ENCODE peak calls at places on chromosomes 7 and 10, in ten cellular contexts. One of them, this sample, is unnamed.
A peak's percentile ranks its signal among the peaks of the same experiment; 100 is the strongest.

GRCh38 chr7:18400726-18401125 is 94.8 kb upstream of the HDAC9 start:
- DNase-seq in esophagus squamous epithelium: no peak
- DNase-seq in psoas muscle: no peak
- DNase-seq in HCT116: no peak
- DNase-seq in IMR-90: peak; percentile 58
- DNase-seq in tibial artery: no peak
- DNase-seq in AG10803: no peak
- DNase-seq in Karpas-422: no peak
- DNase-seq in mucosa of descending colon: no peak
- DNase-seq in retinal pigment epithelial cell: no peak
- DNase-seq in this sample: no peak

GRCh38 chr7:116598278-116598677 is 73.4 kb downstream of the CAV1 start:
- DNase-seq in esophagus squamous epithelium: no peak
- DNase-seq in HCT116: no peak
- DNase-seq in psoas muscle: no peak
- DNase-seq in tibial artery: no peak
- DNase-seq in IMR-90: no peak
- DNase-seq in retinal pigment epithelial cell: no peak
- DNase-seq in mucosa of descending colon: no peak
- DNase-seq in AG10803: no peak
- DNase-seq in Karpas-422: peak; percentile 69
- DNase-seq in this sample: no peak

GRCh38 chr7:13980474-13980873 is 9.0 kb downstream of the ETV1 start:
- DNase-seq in tibial artery: no peak
- DNase-seq in esophagus squamous epithelium: no peak
- DNase-seq in HCT116: no peak
- DNase-seq in AG10803: no peak
- DNase-seq in retinal pigment epithelial cell: no peak
- DNase-seq in IMR-90: no peak
- DNase-seq in Karpas-422: no peak
- DNase-seq in psoas muscle: no peak
- DNase-seq in mucosa of descending colon: no peak
- DNase-seq in this sample: no peak

GRCh38 chr7:148327379-148327778 is 263.2 kb upstream of the C7orf33 start:
- DNase-seq in HCT116: no peak
- DNase-seq in retinal pigment epithelial cell: no peak
- DNase-seq in mucosa of descending colon: no peak
- DNase-seq in Karpas-422: no peak
- DNase-seq in tibial artery: no peak
- DNase-seq in AG10803: no peak
- DNase-seq in psoas muscle: no peak
- DNase-seq in IMR-90: no peak
- DNase-seq in esophagus squamous epithelium: no peak
- DNase-seq in this sample: no peak

GRCh38 chr7:27128776-27129728 is 1.5 kb downstream of the HOXA4 start:
- DNase-seq in tibial artery: no peak
- DNase-seq in mucosa of descending colon: peak; percentile 59
- DNase-seq in IMR-90: no peak
- DNase-seq in HCT116: no peak
- DNase-seq in esophagus squamous epithelium: no peak
- DNase-seq in psoas muscle: peak; percentile 52
- DNase-seq in retinal pigment epithelial cell: no peak
- DNase-seq in Karpas-422: no peak
- DNase-seq in AG10803: no peak
- DNase-seq in this sample: no peak

GRCh38 chr10:112359606-112360307 is 14.2 kb upstream of the ACSL5 start:
- DNase-seq in AG10803: no peak
- DNase-seq in tibial artery: no peak
- DNase-seq in psoas muscle: no peak
- DNase-seq in HCT116: no peak
- DNase-seq in Karpas-422: no peak
- DNase-seq in esophagus squamous epithelium: no peak
- DNase-seq in mucosa of descending colon: no peak
- DNase-seq in retinal pigment epithelial cell: no peak
- DNase-seq in IMR-90: no peak
- DNase-seq in this sample: no peak

GRCh38 chr7:83827036-83827435 is 178.1 kb upstream of the SEMA3E start:
- DNase-seq in retinal pigment epithelial cell: no peak
- DNase-seq in IMR-90: no peak
- DNase-seq in HCT116: no peak
- DNase-seq in Karpas-422: no peak
- DNase-seq in esophagus squamous epithelium: no peak
- DNase-seq in AG10803: no peak
- DNase-seq in psoas muscle: no peak
- DNase-seq in tibial artery: no peak
- DNase-seq in mucosa of descending colon: no peak
- DNase-seq in this sample: peak; percentile 27

GRCh38 chr10:50788951-50789904 is 49.5 kb downstream of the ASAH2B start:
- DNase-seq in esophagus squamous epithelium: no peak
- DNase-seq in HCT116: peak; percentile 51
- DNase-seq in retinal pigment epithelial cell: no peak
- DNase-seq in AG10803: peak; percentile 68
- DNase-seq in IMR-90: peak; percentile 42
- DNase-seq in psoas muscle: no peak
- DNase-seq in Karpas-422: peak; percentile 55
- DNase-seq in tibial artery: no peak
- DNase-seq in mucosa of descending colon: no peak
- DNase-seq in this sample: no peak

GRCh38 chr10:14558025-14558424 is 216.7 kb downstream of the FAM107B start:
- DNase-seq in HCT116: no peak
- DNase-seq in tibial artery: no peak
- DNase-seq in psoas muscle: no peak
- DNase-seq in mucosa of descending colon: no peak
- DNase-seq in AG10803: no peak
- DNase-seq in retinal pigment epithelial cell: no peak
- DNase-seq in Karpas-422: no peak
- DNase-seq in esophagus squamous epithelium: no peak
- DNase-seq in IMR-90: no peak
- DNase-seq in this sample: no peak

GRCh38 chr10:14560274-14560673 is 214.4 kb downstream of the FAM107B start:
- DNase-seq in tibial artery: no peak
- DNase-seq in retinal pigment epithelial cell: no peak
- DNase-seq in IMR-90: peak; percentile 85
- DNase-seq in AG10803: no peak
- DNase-seq in HCT116: peak; percentile 28
- DNase-seq in mucosa of descending colon: no peak
- DNase-seq in Karpas-422: no peak
- DNase-seq in esophagus squamous epithelium: no peak
- DNase-seq in psoas muscle: no peak
- DNase-seq in this sample: no peak

GRCh38 chr10:14556285-14556956 is 218.3 kb downstream of the FAM107B start:
- DNase-seq in tibial artery: no peak
- DNase-seq in esophagus squamous epithelium: no peak
- DNase-seq in Karpas-422: peak; percentile 79
- DNase-seq in AG10803: no peak
- DNase-seq in mucosa of descending colon: no peak
- DNase-seq in HCT116: no peak
- DNase-seq in IMR-90: peak; percentile 23
- DNase-seq in retinal pigment epithelial cell: no peak
- DNase-seq in psoas muscle: no peak
- DNase-seq in this sample: no peak

GRCh38 chr10:14555806-14556205 is 218.9 kb downstream of the FAM107B start:
- DNase-seq in psoas muscle: no peak
- DNase-seq in esophagus squamous epithelium: no peak
- DNase-seq in AG10803: no peak
- DNase-seq in HCT116: no peak
- DNase-seq in mucosa of descending colon: no peak
- DNase-seq in retinal pigment epithelial cell: no peak
- DNase-seq in Karpas-422: peak; percentile 68
- DNase-seq in IMR-90: no peak
- DNase-seq in tibial artery: no peak
- DNase-seq in this sample: no peak

GRCh38 chr10:14557573-14557972 is 217.1 kb downstream of the FAM107B start:
- DNase-seq in Karpas-422: no peak
- DNase-seq in HCT116: no peak
- DNase-seq in psoas muscle: no peak
- DNase-seq in esophagus squamous epithelium: no peak
- DNase-seq in IMR-90: no peak
- DNase-seq in tibial artery: no peak
- DNase-seq in mucosa of descending colon: no peak
- DNase-seq in AG10803: no peak
- DNase-seq in retinal pigment epithelial cell: no peak
- DNase-seq in this sample: no peak
- H3K4me3 ChIP-seq in Karpas-422: peak overlapping the region; percentile 36
- H3K4me3 ChIP-seq in HCT116: no peak overlapping the region
- H3K4me3 ChIP-seq in psoas muscle: no peak overlapping the region
- H3K4me3 ChIP-seq in esophagus squamous epithelium: no peak overlapping the region
- H3K4me3 ChIP-seq in IMR-90: no peak overlapping the region
- H3K4me3 ChIP-seq in tibial artery: no peak overlapping the region
- H3K4me3 ChIP-seq in mucosa of descending colon: no peak overlapping the region
- H3K4me3 ChIP-seq in AG10803: no peak overlapping the region
- H3K4me3 ChIP-seq in retinal pigment epithelial cell: no peak overlapping the region
- H3K4me3 ChIP-seq in this sample: no peak overlapping the region

DNA sequence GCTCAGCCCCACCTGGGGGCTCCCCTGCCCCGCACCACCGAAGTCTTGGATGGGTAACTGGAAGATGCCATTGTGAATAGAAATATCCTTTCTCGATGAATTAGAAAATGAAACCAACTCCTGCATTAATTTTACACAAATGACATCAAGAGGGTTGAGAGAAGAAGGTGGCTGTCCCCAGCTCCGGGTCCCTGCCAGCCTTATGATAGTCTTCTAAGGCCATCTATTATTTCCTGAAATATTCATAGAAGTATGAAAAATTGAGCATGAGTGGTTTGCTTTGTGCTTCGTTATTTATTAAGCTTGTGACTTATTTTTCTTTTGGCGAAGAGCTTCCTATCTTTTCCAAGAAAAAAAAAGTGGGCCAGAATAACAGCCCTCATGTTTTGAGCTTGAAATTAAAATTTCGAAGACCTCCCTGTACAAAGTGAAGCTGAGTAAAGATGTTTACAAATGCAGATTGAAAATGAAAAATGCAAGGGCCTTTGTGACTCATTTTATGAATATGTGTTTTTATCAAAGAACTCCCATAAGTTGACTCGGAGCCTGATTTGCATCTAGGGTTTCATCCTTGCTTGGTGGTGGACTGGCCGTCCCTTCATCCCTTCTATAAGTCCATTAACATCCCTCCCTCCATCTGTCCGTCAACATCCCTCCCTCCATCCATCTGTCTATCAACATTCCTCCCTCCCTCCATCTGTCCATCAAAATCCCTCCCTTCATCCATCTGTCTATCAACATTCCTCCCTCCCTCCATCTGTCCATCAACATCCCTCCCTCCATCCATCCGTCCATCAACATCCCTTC is 20.5 kb upstream of the CFAP46 start:
- DNase-seq in Karpas-422: no peak
- DNase-seq in retinal pigment epithelial cell: no peak
- DNase-seq in AG10803: peak; percentile 12
- DNase-seq in IMR-90: peak; percentile 51
- DNase-seq in mucosa of descending colon: no peak
- DNase-seq in esophagus squamous epithelium: no peak
- DNase-seq in tibial artery: no peak
- DNase-seq in psoas muscle: no peak
- DNase-seq in HCT116: no peak
- DNase-seq in this sample: no peak
- H3K4me3 ChIP-seq in Karpas-422: peak overlapping the region; percentile 30
- H3K4me3 ChIP-seq in retinal pigment epithelial cell: peak overlapping the region; percentile 49
- H3K4me3 ChIP-seq in AG10803: peak overlapping the region; percentile 72
- H3K4me3 ChIP-seq in IMR-90: peak overlapping the region; percentile 71
- H3K4me3 ChIP-seq in mucosa of descending colon: no peak overlapping the region
- H3K4me3 ChIP-seq in esophagus squamous epithelium: peak overlapping the region; percentile 52
- H3K4me3 ChIP-seq in tibial artery: peak overlapping the region; percentile 67
- H3K4me3 ChIP-seq in psoas muscle: peak overlapping the region; percentile 62
- H3K4me3 ChIP-seq in HCT116: no peak overlapping the region
- H3K4me3 ChIP-seq in this sample: peak overlapping the region; percentile 61

DNA sequence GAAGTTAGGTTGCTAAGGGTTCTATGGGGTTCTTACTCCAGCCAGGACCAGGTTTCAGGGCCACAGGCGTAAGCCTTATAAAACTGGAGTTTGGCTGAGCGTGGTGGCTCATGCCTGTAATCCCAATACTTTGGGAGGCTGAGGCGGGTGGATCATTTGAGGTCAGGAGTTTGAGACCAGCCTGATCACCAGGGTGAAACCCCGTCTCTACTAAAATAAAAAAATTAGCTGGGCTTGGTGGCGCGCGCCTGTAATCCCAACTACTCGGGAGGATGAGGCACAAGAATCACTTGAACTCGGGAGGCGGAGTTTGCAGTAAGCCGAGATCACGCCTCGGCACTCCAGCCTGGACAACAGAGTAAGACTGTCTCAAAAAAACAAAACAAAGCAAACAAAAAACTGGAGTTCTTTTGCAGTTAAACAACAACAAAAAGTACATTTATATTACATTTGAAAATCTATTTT is 347 bp upstream of the RRP12 start:
- DNase-seq in retinal pigment epithelial cell: no peak
- DNase-seq in psoas muscle: no peak
- DNase-seq in HCT116: no peak
- DNase-seq in esophagus squamous epithelium: no peak
- DNase-seq in Karpas-422: no peak
- DNase-seq in AG10803: no peak
- DNase-seq in IMR-90: no peak
- DNase-seq in mucosa of descending colon: no peak
- DNase-seq in tibial artery: no peak
- DNase-seq in this sample: no peak
- H3K4me3 ChIP-seq in retinal pigment epithelial cell: peak overlapping the region; percentile 95
- H3K4me3 ChIP-seq in psoas muscle: peak overlapping the region; percentile 96
- H3K4me3 ChIP-seq in HCT116: peak overlapping the region; percentile 64
- H3K4me3 ChIP-seq in esophagus squamous epithelium: peak overlapping the region; percentile 67
- H3K4me3 ChIP-seq in Karpas-422: peak overlapping the region; percentile 82
- H3K4me3 ChIP-seq in AG10803: peak overlapping the region; percentile 91
- H3K4me3 ChIP-seq in IMR-90: no peak overlapping the region
- H3K4me3 ChIP-seq in mucosa of descending colon: no peak overlapping the region
- H3K4me3 ChIP-seq in tibial artery: peak overlapping the region; percentile 80
- H3K4me3 ChIP-seq in this sample: peak overlapping the region; percentile 8

GRCh38 chr10:126904493-126904806 is 778 bp upstream of the DOCK1 start:
- DNase-seq in tibial artery: no peak
- DNase-seq in psoas muscle: no peak
- DNase-seq in esophagus squamous epithelium: no peak
- DNase-seq in AG10803: no peak
- DNase-seq in Karpas-422: no peak
- DNase-seq in IMR-90: no peak
- DNase-seq in HCT116: no peak
- DNase-seq in mucosa of descending colon: no peak
- DNase-seq in retinal pigment epithelial cell: no peak
- DNase-seq in this sample: no peak

GRCh38 chr10:126904807-126905686 is at the start of gene DOCK1:
- DNase-seq in psoas muscle: peak; percentile 73
- DNase-seq in retinal pigment epithelial cell: no peak
- DNase-seq in esophagus squamous epithelium: no peak
- DNase-seq in IMR-90: peak; percentile 68
- DNase-seq in mucosa of descending colon: peak; percentile 81
- DNase-seq in AG10803: peak; percentile 74
- DNase-seq in Karpas-422: no peak
- DNase-seq in tibial artery: peak; percentile 71
- DNase-seq in HCT116: peak; percentile 38
- DNase-seq in this sample: peak; percentile 88

GRCh38 chr10:126907423-126907970 is 2.3 kb downstream of the DOCK1 start:
- DNase-seq in mucosa of descending colon: no peak
- DNase-seq in esophagus squamous epithelium: no peak
- DNase-seq in Karpas-422: no peak
- DNase-seq in IMR-90: no peak
- DNase-seq in psoas muscle: no peak
- DNase-seq in tibial artery: no peak
- DNase-seq in AG10803: no peak
- DNase-seq in HCT116: no peak
- DNase-seq in retinal pigment epithelial cell: no peak
- DNase-seq in this sample: no peak

GRCh38 chr10:126906704-126907422 is 1.6 kb downstream of the DOCK1 start:
- DNase-seq in retinal pigment epithelial cell: no peak
- DNase-seq in psoas muscle: no peak
- DNase-seq in HCT116: no peak
- DNase-seq in tibial artery: no peak
- DNase-seq in mucosa of descending colon: no peak
- DNase-seq in AG10803: no peak
- DNase-seq in esophagus squamous epithelium: no peak
- DNase-seq in Karpas-422: no peak
- DNase-seq in IMR-90: no peak
- DNase-seq in this sample: no peak

DNA sequence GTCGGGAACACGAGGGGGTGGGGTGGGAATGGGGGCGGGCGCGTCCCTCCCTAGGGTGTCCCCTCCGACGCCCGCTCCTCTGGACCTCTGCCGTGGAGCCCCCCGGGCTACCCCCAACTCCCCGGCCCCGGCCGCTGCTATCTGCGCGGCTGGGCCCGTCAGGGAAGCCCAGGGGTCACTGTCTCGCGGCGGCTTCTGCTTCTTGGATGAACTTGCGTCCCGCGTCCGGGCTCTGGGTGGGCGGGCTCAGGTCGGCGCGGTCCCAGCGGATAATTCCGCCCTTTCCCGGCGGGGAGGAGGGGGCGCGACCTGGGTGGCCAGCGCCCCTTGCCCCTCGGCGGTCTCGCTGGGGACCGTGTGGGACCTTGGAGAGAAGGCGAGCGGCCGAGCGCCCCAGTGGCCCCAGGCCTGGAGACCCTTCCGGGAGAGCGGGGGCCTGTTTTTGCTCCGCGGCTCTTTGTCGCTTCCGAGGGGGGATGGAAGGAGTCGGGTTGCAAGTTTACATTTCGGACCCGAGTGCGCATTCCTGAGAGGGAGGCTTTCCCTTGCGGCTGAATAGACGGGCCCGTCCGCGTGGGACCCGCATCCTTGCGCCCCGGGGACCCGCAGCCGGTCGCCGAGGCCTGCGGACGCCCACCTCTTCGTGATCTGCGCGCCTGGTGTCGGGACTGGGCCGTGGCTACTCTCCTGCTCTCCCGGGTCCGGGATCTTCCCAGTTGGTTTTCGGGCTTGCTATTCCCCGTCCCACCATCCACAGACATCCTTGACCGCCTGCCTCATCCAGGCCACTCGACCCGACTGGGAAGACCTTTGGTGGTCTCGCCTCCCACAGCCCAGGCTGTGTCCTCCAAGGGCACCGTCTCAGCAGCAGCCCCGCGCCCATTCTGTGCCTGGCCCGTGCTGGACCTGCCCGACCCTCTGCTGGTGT is 812 bp downstream of the DOCK1 start:
- DNase-seq in HCT116: no peak
- DNase-seq in esophagus squamous epithelium: no peak
- DNase-seq in Karpas-422: no peak
- DNase-seq in retinal pigment epithelial cell: no peak
- DNase-seq in AG10803: peak; percentile 40
- DNase-seq in tibial artery: peak; percentile 32
- DNase-seq in IMR-90: peak; percentile 52
- DNase-seq in psoas muscle: no peak
- DNase-seq in mucosa of descending colon: peak; percentile 63
- DNase-seq in this sample: peak; percentile 51
- H3K4me3 ChIP-seq in HCT116: peak overlapping the region; percentile 80
- H3K4me3 ChIP-seq in esophagus squamous epithelium: peak overlapping the region; percentile 93
- H3K4me3 ChIP-seq in Karpas-422: no peak overlapping the region
- H3K4me3 ChIP-seq in retinal pigment epithelial cell: peak overlapping the region; percentile 69
- H3K4me3 ChIP-seq in AG10803: peak overlapping the region; percentile 70
- H3K4me3 ChIP-seq in tibial artery: peak overlapping the region; percentile 86
- H3K4me3 ChIP-seq in IMR-90: peak overlapping the region; percentile 62
- H3K4me3 ChIP-seq in psoas muscle: peak overlapping the region; percentile 66
- H3K4me3 ChIP-seq in mucosa of descending colon: peak overlapping the region; percentile 70
- H3K4me3 ChIP-seq in this sample: peak overlapping the region; percentile 97